ENCODE peak calls at places on chromosomes 7 and 10, in five cellular contexts. A, T, I, G and L are unnamed samples.

GRCh38 chr7:54946764-54947163 is 72.1 kb upstream of the EGFR start:
- DNase-seq in A (no peak), T (no peak), I (no peak), G (no peak), L (no peak)

GRCh38 chr10:31583358-31583757 is 264.3 kb downstream of the ZEB1 start:
- DNase-seq in A (no peak), T (no peak), I (no peak), G (no peak), L (no peak)

GRCh38 chr10:104824378-104825006 is 183.4 kb downstream of the SORCS3 start:
- DNase-seq in A (no peak), T (no peak), I (no peak), G (peak), L (peak)

GRCh38 chr10:22253578-22253882 is 35.7 kb upstream of the EBLN1 start:
- DNase-seq in A (peak), T (peak), I (no peak), G (peak), L (no peak)

GRCh38 chr7:153832160-153832559 is 220.0 kb upstream of the DPP6 start:
- DNase-seq in A (no peak), T (no peak), I (no peak), G (no peak), L (no peak)

GRCh38 chr7:26305869-26306665 is 14.4 kb downstream of the SNX10 start:
- DNase-seq in A (no peak), T (no peak), I (no peak), G (no peak), L (no peak)

GRCh38 chr7:81025360-81025759 is 106.5 kb upstream of the SEMA3C start:
- DNase-seq in A (no peak), T (no peak), I (no peak), G (no peak), L (no peak)

GRCh38 chr7:37408241-37408884 is 40.3 kb downstream of the ELMO1 start:
- DNase-seq in A (peak), T (no peak), I (no peak), G (no peak), L (no peak)

GRCh38 chr10:125222515-125222914 is 62.2 kb upstream of the CTBP2 start:
- DNase-seq in A (no peak), T (no peak), I (no peak), G (no peak), L (no peak)

GRCh38 chr7:132557489-132558044 is 18.7 kb downstream of the PLXNA4 start:
- DNase-seq in A (no peak), T (no peak), I (no peak), G (no peak), L (no peak)

GRCh38 chr10:62815373-62816111 is 624 bp downstream of the EGR2 start:
- DNase-seq in A (peak), T (no peak), I (no peak), G (no peak), L (no peak)

GRCh38 chr10:79068562-79069324 is at the start of gene ZMIZ1:
- DNase-seq in A (peak), T (peak), I (peak), G (peak), L (peak)

GRCh38 chr7:90596745-90597526 is 815 bp downstream of the CDK14 start:
- DNase-seq in A (no peak), T (no peak), I (no peak), G (no peak), L (no peak)